ENCODE peak calls at places on chromosomes 2 and 18, in six cellular contexts. E is kidney, H is nephron progenitor cell, P is GM12865, O is neural progenitor cell, A is sigmoid colon. S is an unnamed sample.
A peak's percentile ranks its signal among the peaks of the same experiment; 100 is the strongest.

GRCh38 chr18:35474884-35475283 is 22.9 kb downstream of the INO80C start:
- DNase-seq in E (no peak), H (no peak), P (no peak), O (no peak), A (no peak), S (no peak)

GRCh38 chr2:150370600-150370999 is 116.9 kb downstream of the RND3 start:
- DNase-seq in E (no peak), H (no peak), P (no peak), O (no peak), A (no peak), S (no peak)

GRCh38 chr18:34647251-34647650 is 62.8 kb upstream of the DTNA start:
- DNase-seq in E (no peak), H (no peak), P (peak; percentile 33), O (peak; percentile 19), A (no peak), S (no peak)

GRCh38 chr2:88016086-88016947 is at the start of gene RNU2-63P:
- DNase-seq in E (peak; percentile 90), H (peak; percentile 82), P (peak; percentile 94), O (peak; percentile 87), A (peak; percentile 83), S (peak; percentile 64)

GRCh38 chr2:175167076-175167791 is 769 bp downstream of the ATF2 start:
- DNase-seq in E (peak; percentile 67), H (peak; percentile 58), P (peak; percentile 19), O (no peak), A (no peak), S (peak; percentile 15)

GRCh38 chr18:79775441-79776221 is 22.1 kb upstream of the KCNG2 start:
- DNase-seq in E (peak; percentile 52), H (no peak), P (no peak), O (no peak), A (peak; percentile 58), S (no peak)

GRCh38 chr18:59752666-59753065 is 55.4 kb upstream of the CCBE1 start:
- DNase-seq in E (no peak), H (no peak), P (no peak), O (no peak), A (no peak), S (no peak)

GRCh38 chr2:130776550-130776949 is 21.2 kb downstream of the AMER3 start:
- DNase-seq in E (peak; percentile 10), H (no peak), P (no peak), O (no peak), A (no peak), S (no peak)

GRCh38 chr18:35464731-35465728 is 32.7 kb downstream of the INO80C start:
- DNase-seq in E (no peak), H (no peak), P (no peak), O (no peak), A (no peak), S (no peak)

GRCh38 chr2:209073151-209073550 is 350.7 kb upstream of the MAP2 start:
- DNase-seq in E (no peak), H (no peak), P (no peak), O (no peak), A (no peak), S (no peak)

GRCh38 chr18:4016391-4017049 is 438.6 kb downstream of the DLGAP1 start:
- DNase-seq in E (no peak), H (no peak), P (peak; percentile 60), O (no peak), A (no peak), S (no peak)

GRCh38 chr18:4020026-4020425 is 435.1 kb downstream of the DLGAP1 start:
- DNase-seq in E (no peak), H (no peak), P (no peak), O (no peak), A (no peak), S (no peak)

DNA sequence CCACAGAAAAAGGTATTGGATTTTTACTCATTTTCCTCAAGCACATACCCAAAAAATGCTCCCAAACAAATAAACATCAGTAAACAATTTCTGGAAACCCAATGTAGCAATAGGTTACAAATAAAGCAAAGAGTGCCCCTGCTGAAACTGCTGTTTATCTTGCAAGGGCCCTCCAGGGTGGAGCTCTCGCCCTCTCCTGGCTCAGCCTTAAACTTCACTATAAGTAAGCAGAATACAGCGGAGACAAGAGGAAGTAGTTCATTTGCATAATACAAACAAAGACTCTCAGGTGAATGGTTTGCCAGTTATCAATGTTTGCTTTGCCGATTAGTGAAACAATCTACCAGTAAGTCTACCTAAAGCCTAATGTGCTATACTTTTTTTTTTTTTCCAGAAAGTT is 437.6 kb downstream of the DLGAP1 start:
- DNase-seq in E (no peak), H (no peak), P (peak; percentile 61), O (peak; percentile 52), A (no peak), S (no peak)
- TF ChIP-seq CTCF in E (no peak), H (peak; percentile 26), P (peak; percentile 32), O (peak; percentile 52), A (no peak), S (peak; percentile 56)

GRCh38 chr18:22368066-22368465 is 49.6 kb downstream of the CTAGE1 start:
- DNase-seq in E (no peak), H (no peak), P (no peak), O (no peak), A (no peak), S (no peak)

DNA sequence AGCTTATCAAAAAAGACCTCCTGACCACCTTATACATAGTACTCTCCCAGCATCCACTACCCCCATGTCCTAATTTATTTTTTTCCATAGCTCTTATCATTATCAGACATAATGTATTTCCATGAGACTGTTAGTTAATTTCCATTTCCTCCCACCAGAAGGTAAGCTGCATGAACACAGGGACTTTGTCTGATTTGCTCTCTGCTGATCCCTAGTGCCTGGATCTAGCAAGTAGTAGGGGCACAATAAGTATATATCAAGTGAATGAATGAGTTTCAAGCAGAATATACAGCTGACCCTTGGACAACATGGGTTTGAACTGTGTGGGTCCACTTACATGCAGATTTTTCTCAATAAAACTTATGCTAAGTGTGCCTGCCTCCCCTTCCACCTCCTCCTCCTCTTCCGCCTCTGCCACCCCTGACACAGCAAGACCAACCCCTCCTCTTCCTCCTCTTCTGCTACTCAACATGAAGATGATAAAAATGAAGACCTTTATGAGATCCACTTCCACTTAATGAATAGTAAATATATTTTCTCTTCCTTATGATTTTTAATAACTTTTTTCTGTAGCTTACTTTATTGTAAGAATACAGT is 53.8 kb downstream of the CTAGE1 start:
- DNase-seq in E (no peak), H (no peak), P (no peak), O (no peak), A (no peak), S (no peak)
- TF ChIP-seq CTCF in E (no peak), H (no peak), P (no peak), O (peak; percentile 16), A (no peak), S (peak; percentile 10)

GRCh38 chr2:9914384-9915065 is 37.0 kb upstream of the GRHL1 start:
- DNase-seq in E (no peak), H (no peak), P (peak; percentile 89), O (no peak), A (no peak), S (no peak)
- TF ChIP-seq CTCF in E (no peak), H (no peak), P (peak; percentile 57), O (no peak), A (no peak), S (no peak)

DNA sequence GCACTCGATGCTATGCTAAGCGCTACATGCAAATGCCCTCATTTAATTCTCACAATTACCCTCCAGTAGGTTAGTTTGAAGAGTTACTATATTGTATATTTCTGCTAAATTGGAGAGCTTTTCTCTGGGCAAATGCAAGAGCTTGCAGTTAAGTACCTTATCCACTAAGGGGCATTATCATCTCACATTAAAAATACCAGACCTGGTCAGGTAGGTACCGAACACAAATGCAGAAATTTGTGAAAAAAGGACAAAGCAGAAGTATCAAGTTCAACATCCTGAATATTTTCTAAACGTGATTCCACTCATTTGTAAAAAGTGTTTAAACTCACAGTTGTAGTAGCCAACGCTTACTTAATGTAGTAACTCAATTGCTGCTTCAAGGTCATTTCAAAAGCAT is 52.2 kb downstream of the CYRIA start:
- DNase-seq in E (no peak), H (no peak), P (peak; percentile 49), O (peak; percentile 36), A (no peak), S (no peak)
- TF ChIP-seq CTCF in E (peak; percentile 46), H (peak; percentile 45), P (peak; percentile 48), O (peak; percentile 64), A (no peak), S (peak; percentile 66)

GRCh38 chr2:7377861-7378569 is 460.8 kb downstream of the RNF144A start:
- DNase-seq in E (peak; percentile 75), H (peak; percentile 22), P (no peak), O (peak; percentile 42), A (peak; percentile 66), S (no peak)
- TF ChIP-seq CTCF in E (peak; percentile 6), H (no peak), P (no peak), O (peak; percentile 35), A (no peak), S (peak; percentile 37)

GRCh38 chr2:233385489-233386044 is 31.3 kb downstream of the DGKD start:
- DNase-seq in E (no peak), H (no peak), P (peak; percentile 91), O (no peak), A (no peak), S (no peak)

GRCh38 chr2:233386382-233387041 is 32.2 kb downstream of the DGKD start:
- DNase-seq in E (peak; percentile 60), H (no peak), P (peak; percentile 54), O (no peak), A (no peak), S (no peak)

GRCh38 chr2:233381013-233381995 is 27.0 kb downstream of the DGKD start:
- DNase-seq in E (no peak), H (no peak), P (peak; percentile 50), O (no peak), A (no peak), S (no peak)

GRCh38 chr2:233384811-233385488 is 30.7 kb downstream of the DGKD start:
- DNase-seq in E (no peak), H (no peak), P (peak; percentile 50), O (no peak), A (no peak), S (no peak)

DNA sequence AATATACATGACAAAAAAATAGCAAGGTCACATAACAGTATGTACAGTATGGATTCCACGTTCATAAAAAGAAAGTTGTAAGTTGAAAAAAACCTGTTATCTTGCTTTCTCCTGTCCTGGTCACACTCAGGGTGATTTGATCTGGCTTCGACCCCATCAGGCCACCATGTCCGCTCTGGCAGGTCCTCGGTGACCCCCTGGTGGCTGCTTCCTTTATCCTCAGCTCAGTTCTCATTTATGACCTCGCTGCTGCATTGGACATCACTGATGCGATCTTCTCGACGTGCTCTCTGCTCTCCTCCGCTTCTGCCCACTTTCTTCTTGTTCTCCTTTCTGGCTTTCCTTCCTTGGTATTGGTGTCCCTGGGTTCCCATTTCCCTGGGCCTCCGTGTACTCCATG is 29.7 kb downstream of the DGKD start:
- DNase-seq in E (no peak), H (no peak), P (peak; percentile 67), O (no peak), A (no peak), S (no peak)
- TF ChIP-seq CTCF in E (no peak), H (peak; percentile 23), P (peak; percentile 43), O (no peak), A (no peak), S (peak; percentile 34)

GRCh38 chr18:46264255-46264654 is 160.1 kb downstream of the HAUS1 start:
- DNase-seq in E (no peak), H (no peak), P (peak; percentile 53), O (peak; percentile 43), A (no peak), S (no peak)
- TF ChIP-seq CTCF in E (no peak), H (no peak), P (no peak), O (no peak), A (no peak), S (no peak)